ENCODE peak calls at places on chromosomes 6 and 20, in seven cellular contexts. B, Z, S, E, V, K and N are unnamed samples.

GRCh38 chr20:61948586-61949362 is 116.9 kb downstream of the TAF4 start:
- DNase-seq in B (no peak), Z (no peak), S (no peak), E (no peak), V (no peak), K (no peak), N (no peak)

GRCh38 chr20:25053207-25054132 is 4.5 kb downstream of the ACSS1 start:
- DNase-seq in B (no peak), Z (no peak), S (no peak), E (peak), V (no peak), K (no peak), N (no peak)

GRCh38 chr6:52531396-52531795 is 45.5 kb downstream of the TRAM2 start:
- DNase-seq in B (no peak), Z (no peak), S (no peak), E (no peak), V (no peak), K (no peak), N (no peak)

GRCh38 chr20:60001027-60001567 is 42.9 kb downstream of the CDH26 start:
- DNase-seq in B (no peak), Z (no peak), S (no peak), E (peak), V (no peak), K (no peak), N (no peak)

GRCh38 chr20:63854069-63854765 is 7.1 kb upstream of the ABHD16B start:
- DNase-seq in B (no peak), Z (no peak), S (no peak), E (no peak), V (no peak), K (no peak), N (no peak)

GRCh38 chr6:66508433-66508832 is 801.4 kb upstream of the EYS start:
- DNase-seq in B (no peak), Z (no peak), S (no peak), E (no peak), V (no peak), K (no peak), N (no peak)

GRCh38 chr6:136886110-136886509 is 36.0 kb upstream of the SLC35D3 start:
- DNase-seq in B (no peak), Z (no peak), S (no peak), E (peak), V (no peak), K (no peak), N (no peak)

GRCh38 chr20:36666181-36666740 is 20.3 kb upstream of the SLA2 start:
- DNase-seq in B (no peak), Z (no peak), S (no peak), E (peak), V (no peak), K (no peak), N (no peak)

GRCh38 chr6:12844284-12845223 is 128.0 kb downstream of the PHACTR1 start:
- DNase-seq in B (peak), Z (no peak), S (no peak), E (peak), V (peak), K (no peak), N (no peak)

GRCh38 chr6:20403080-20403765 is 1.5 kb downstream of the E2F3 start:
- DNase-seq in B (peak), Z (peak), S (peak), E (peak), V (peak), K (peak), N (peak)